ENCODE peak calls at places on chromosome 20, in nine cellular contexts. One of them, this sample, is unnamed.

GRCh38 chr20:50304501-50304856 is 113.8 kb downstream of the CEBPB start:
- DNase-seq in mucosa of descending colon: peak
- DNase-seq in psoas muscle: peak
- DNase-seq in sigmoid colon: peak
- DNase-seq in cardiac fibroblast: peak
- DNase-seq in neural crest cell: no peak
- DNase-seq in lung: no peak
- DNase-seq in PC-9: no peak
- DNase-seq in endothelial cell: no peak
- DNase-seq in this sample: no peak

GRCh38 chr20:15396026-15396425 is 1058.6 kb upstream of the FLRT3 start:
- DNase-seq in endothelial cell: no peak
- DNase-seq in cardiac fibroblast: no peak
- DNase-seq in psoas muscle: no peak
- DNase-seq in neural crest cell: no peak
- DNase-seq in lung: no peak
- DNase-seq in sigmoid colon: no peak
- DNase-seq in PC-9: no peak
- DNase-seq in mucosa of descending colon: no peak
- DNase-seq in this sample: no peak

GRCh38 chr20:32682508-32682987 is 8.8 kb upstream of the C20orf203 start:
- DNase-seq in neural crest cell: no peak
- DNase-seq in sigmoid colon: no peak
- DNase-seq in endothelial cell: no peak
- DNase-seq in psoas muscle: no peak
- DNase-seq in lung: no peak
- DNase-seq in mucosa of descending colon: no peak
- DNase-seq in PC-9: no peak
- DNase-seq in cardiac fibroblast: no peak
- DNase-seq in this sample: no peak

GRCh38 chr20:51700809-51701285 is 67.3 kb downstream of the ATP9A start:
- DNase-seq in PC-9: no peak
- DNase-seq in psoas muscle: no peak
- DNase-seq in cardiac fibroblast: peak
- DNase-seq in lung: no peak
- DNase-seq in neural crest cell: peak
- DNase-seq in sigmoid colon: no peak
- DNase-seq in endothelial cell: peak
- DNase-seq in mucosa of descending colon: no peak
- DNase-seq in this sample: no peak

GRCh38 chr20:53917145-53918009 is 153.0 kb downstream of the BCAS1 start:
- DNase-seq in PC-9: peak
- DNase-seq in endothelial cell: no peak
- DNase-seq in mucosa of descending colon: peak
- DNase-seq in neural crest cell: no peak
- DNase-seq in cardiac fibroblast: peak
- DNase-seq in lung: no peak
- DNase-seq in psoas muscle: peak
- DNase-seq in sigmoid colon: peak
- DNase-seq in this sample: no peak

GRCh38 chr20:90651-91050 is 3.2 kb downstream of the DEFB125 start:
- DNase-seq in cardiac fibroblast: no peak
- DNase-seq in endothelial cell: no peak
- DNase-seq in psoas muscle: no peak
- DNase-seq in sigmoid colon: no peak
- DNase-seq in neural crest cell: no peak
- DNase-seq in mucosa of descending colon: no peak
- DNase-seq in PC-9: no peak
- DNase-seq in lung: no peak
- DNase-seq in this sample: no peak

GRCh38 chr20:43938932-43939761 is 24.5 kb downstream of the TOX2 start:
- DNase-seq in psoas muscle: peak
- DNase-seq in sigmoid colon: peak
- DNase-seq in PC-9: peak
- DNase-seq in neural crest cell: no peak
- DNase-seq in mucosa of descending colon: peak
- DNase-seq in cardiac fibroblast: peak
- DNase-seq in lung: peak
- DNase-seq in endothelial cell: no peak
- DNase-seq in this sample: no peak

GRCh38 chr20:13788167-13788834 is 3.5 kb downstream of the NDUFAF5 start:
- DNase-seq in endothelial cell: peak
- DNase-seq in sigmoid colon: no peak
- DNase-seq in lung: no peak
- DNase-seq in psoas muscle: no peak
- DNase-seq in PC-9: peak
- DNase-seq in mucosa of descending colon: no peak
- DNase-seq in neural crest cell: peak
- DNase-seq in cardiac fibroblast: peak
- DNase-seq in this sample: no peak

DNA sequence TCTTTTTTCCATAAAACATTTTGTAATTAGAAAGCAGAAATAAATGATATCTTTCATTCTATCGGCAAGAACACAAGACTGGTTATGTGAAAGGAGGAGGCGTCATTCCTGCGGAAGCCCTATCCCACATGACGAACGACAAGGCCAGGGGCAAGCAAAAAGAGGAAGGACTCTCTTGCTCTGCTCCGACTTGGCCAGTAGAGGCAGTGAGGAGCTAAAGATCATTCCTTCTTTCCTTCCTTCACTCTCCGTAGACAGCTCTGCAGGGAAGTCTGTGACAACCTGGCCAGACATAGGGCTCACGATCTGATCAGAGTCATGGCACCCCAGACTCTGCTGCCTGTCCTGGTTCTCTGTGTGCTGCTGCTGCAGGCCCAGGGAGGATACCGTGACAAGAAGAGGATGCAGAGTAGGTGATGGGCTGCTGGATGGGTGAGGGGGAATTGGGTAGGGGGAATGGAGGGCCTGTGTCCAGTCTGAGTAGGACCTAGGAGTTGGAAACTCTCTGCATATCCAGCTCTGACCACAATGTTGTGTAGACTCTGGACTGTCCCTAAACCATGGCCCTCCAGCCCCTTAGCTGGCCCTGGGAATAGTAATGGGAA is at the start of gene WFDC10A:
- DNase-seq in psoas muscle: no peak
- DNase-seq in neural crest cell: peak
- DNase-seq in endothelial cell: peak
- DNase-seq in sigmoid colon: no peak
- DNase-seq in lung: peak
- DNase-seq in PC-9: peak
- DNase-seq in mucosa of descending colon: no peak
- DNase-seq in cardiac fibroblast: peak
- DNase-seq in this sample: no peak
- TF ChIP-seq CTCF in psoas muscle: peak
- TF ChIP-seq CTCF in neural crest cell: peak
- TF ChIP-seq CTCF in endothelial cell: peak
- TF ChIP-seq CTCF in sigmoid colon: peak
- TF ChIP-seq CTCF in lung: peak
- TF ChIP-seq CTCF in PC-9: peak
- TF ChIP-seq CTCF in mucosa of descending colon: peak
- TF ChIP-seq CTCF in cardiac fibroblast: peak
- TF ChIP-seq CTCF in this sample: peak

DNA sequence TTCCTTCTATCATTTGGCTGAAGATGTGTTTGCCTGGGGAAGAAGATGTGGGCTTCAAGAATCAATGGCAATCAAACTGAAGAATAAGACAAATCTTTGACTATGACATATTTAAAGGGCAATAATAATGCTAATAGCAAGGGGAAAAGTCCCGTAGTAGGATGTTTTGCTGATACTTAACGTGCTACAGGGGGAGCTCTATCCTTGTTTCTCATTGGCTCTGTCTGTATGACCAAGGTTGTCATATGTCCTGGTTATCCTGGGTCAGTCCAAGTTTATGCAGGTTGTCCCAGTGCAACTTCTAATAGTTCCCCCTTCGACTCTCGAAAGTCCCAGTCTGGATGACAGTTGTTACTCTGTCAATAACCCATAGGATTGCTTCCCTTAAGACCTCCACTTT is 321.3 kb downstream of the DHX35 start:
- DNase-seq in lung: no peak
- DNase-seq in cardiac fibroblast: no peak
- DNase-seq in psoas muscle: no peak
- DNase-seq in neural crest cell: no peak
- DNase-seq in endothelial cell: no peak
- DNase-seq in mucosa of descending colon: no peak
- DNase-seq in sigmoid colon: no peak
- DNase-seq in PC-9: no peak
- DNase-seq in this sample: no peak
- TF ChIP-seq CTCF in lung: no peak
- TF ChIP-seq CTCF in cardiac fibroblast: no peak
- TF ChIP-seq CTCF in psoas muscle: no peak
- TF ChIP-seq CTCF in neural crest cell: peak
- TF ChIP-seq CTCF in endothelial cell: no peak
- TF ChIP-seq CTCF in mucosa of descending colon: no peak
- TF ChIP-seq CTCF in sigmoid colon: no peak
- TF ChIP-seq CTCF in PC-9: no peak
- TF ChIP-seq CTCF in this sample: no peak

DNA sequence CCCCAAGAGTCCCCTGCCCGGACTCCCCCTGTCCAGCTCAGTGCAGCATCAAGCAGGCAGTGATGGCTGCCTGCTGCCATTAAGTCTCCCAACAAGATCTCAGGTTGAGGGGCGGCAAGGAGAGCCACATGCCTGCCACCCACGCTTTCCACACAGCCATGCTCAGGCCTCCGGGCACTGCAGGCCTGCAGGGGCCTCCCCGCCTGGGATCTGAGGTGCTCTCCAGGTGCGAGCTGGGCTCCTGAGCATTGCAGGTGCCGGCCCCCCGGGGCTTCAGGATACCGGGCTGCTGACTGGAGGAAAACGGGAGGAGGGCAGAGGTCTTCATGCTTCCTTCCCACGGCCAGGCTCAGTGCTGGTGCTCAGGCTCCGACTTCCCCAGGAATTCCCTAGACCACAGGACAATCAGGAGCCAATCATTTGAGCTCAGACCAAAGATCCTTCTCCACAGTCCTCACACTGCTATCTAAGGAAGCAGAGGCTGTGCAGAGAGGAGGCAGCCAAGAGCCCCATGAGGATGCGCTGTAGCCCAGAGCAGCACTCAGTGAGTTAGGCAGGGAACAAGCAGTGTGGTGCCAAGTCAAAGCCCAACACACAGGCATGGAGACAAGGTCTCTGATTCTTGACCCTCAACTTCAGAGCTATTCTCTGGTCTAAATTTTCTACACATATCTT is 52.7 kb downstream of the PYGB start:
- DNase-seq in sigmoid colon: no peak
- DNase-seq in lung: no peak
- DNase-seq in PC-9: no peak
- DNase-seq in psoas muscle: no peak
- DNase-seq in mucosa of descending colon: no peak
- DNase-seq in cardiac fibroblast: peak
- DNase-seq in neural crest cell: no peak
- DNase-seq in endothelial cell: peak
- DNase-seq in this sample: no peak
- TF ChIP-seq CTCF in sigmoid colon: no peak
- TF ChIP-seq CTCF in lung: no peak
- TF ChIP-seq CTCF in PC-9: no peak
- TF ChIP-seq CTCF in psoas muscle: no peak
- TF ChIP-seq CTCF in mucosa of descending colon: no peak
- TF ChIP-seq CTCF in cardiac fibroblast: peak
- TF ChIP-seq CTCF in neural crest cell: no peak
- TF ChIP-seq CTCF in endothelial cell: no peak
- TF ChIP-seq CTCF in this sample: no peak

GRCh38 chr20:4141616-4142240 is 126.4 kb upstream of the RNF24 start:
- DNase-seq in neural crest cell: no peak
- DNase-seq in lung: no peak
- DNase-seq in sigmoid colon: no peak
- DNase-seq in PC-9: no peak
- DNase-seq in cardiac fibroblast: no peak
- DNase-seq in psoas muscle: no peak
- DNase-seq in endothelial cell: no peak
- DNase-seq in mucosa of descending colon: no peak
- DNase-seq in this sample: no peak
- TF ChIP-seq CTCF in neural crest cell: no peak
- TF ChIP-seq CTCF in lung: no peak
- TF ChIP-seq CTCF in sigmoid colon: no peak
- TF ChIP-seq CTCF in PC-9: no peak
- TF ChIP-seq CTCF in cardiac fibroblast: no peak
- TF ChIP-seq CTCF in psoas muscle: no peak
- TF ChIP-seq CTCF in endothelial cell: no peak
- TF ChIP-seq CTCF in mucosa of descending colon: no peak
- TF ChIP-seq CTCF in this sample: no peak